ENCODE peak calls at places on chromosome 6, in seven cellular contexts. One of them, this sample, is unnamed. For H3K36me3, the result is how much of the 10 kb centered on the place peaks cover.

GRCh38 chr6:118122161-118122560 is 215.1 kb downstream of the SLC35F1 start:
- DNase-seq in endothelial cell of umbilical vein: no peak
- DNase-seq in right lobe of liver: no peak
- DNase-seq in IMR-90: no peak
- DNase-seq in ascending aorta: no peak
- DNase-seq in heart left ventricle: no peak
- DNase-seq in upper lobe of left lung: no peak
- DNase-seq in this sample: no peak

GRCh38 chr6:165689699-165690098 is 26.7 kb upstream of the PDE10A start:
- DNase-seq in upper lobe of left lung: no peak
- DNase-seq in endothelial cell of umbilical vein: no peak
- DNase-seq in right lobe of liver: no peak
- DNase-seq in IMR-90: peak
- DNase-seq in ascending aorta: no peak
- DNase-seq in heart left ventricle: no peak
- DNase-seq in this sample: no peak

GRCh38 chr6:35299674-35300073 is 2.1 kb downstream of the DEF6 start:
- DNase-seq in upper lobe of left lung: peak
- DNase-seq in heart left ventricle: peak
- DNase-seq in IMR-90: no peak
- DNase-seq in ascending aorta: no peak
- DNase-seq in endothelial cell of umbilical vein: no peak
- DNase-seq in right lobe of liver: no peak
- DNase-seq in this sample: no peak

GRCh38 chr6:5726976-5727718 is 279.6 kb downstream of the NRN1 start:
- DNase-seq in heart left ventricle: no peak
- DNase-seq in endothelial cell of umbilical vein: no peak
- DNase-seq in IMR-90: peak
- DNase-seq in ascending aorta: peak
- DNase-seq in upper lobe of left lung: no peak
- DNase-seq in right lobe of liver: no peak
- DNase-seq in this sample: no peak

GRCh38 chr6:6546318-6547110 is 42.0 kb upstream of the LY86 start:
- DNase-seq in ascending aorta: peak
- DNase-seq in IMR-90: peak
- DNase-seq in right lobe of liver: peak
- DNase-seq in endothelial cell of umbilical vein: no peak
- DNase-seq in heart left ventricle: peak
- DNase-seq in upper lobe of left lung: peak
- DNase-seq in this sample: no peak

GRCh38 chr6:107653183-107653580 is 163.3 kb downstream of the SOBP start:
- DNase-seq in right lobe of liver: no peak
- DNase-seq in heart left ventricle: peak
- DNase-seq in endothelial cell of umbilical vein: no peak
- DNase-seq in upper lobe of left lung: no peak
- DNase-seq in IMR-90: no peak
- DNase-seq in ascending aorta: no peak
- DNase-seq in this sample: no peak

GRCh38 chr6:148925701-148926100 is 178.9 kb downstream of the UST start:
- DNase-seq in upper lobe of left lung: no peak
- DNase-seq in IMR-90: peak
- DNase-seq in endothelial cell of umbilical vein: no peak
- DNase-seq in heart left ventricle: no peak
- DNase-seq in right lobe of liver: no peak
- DNase-seq in ascending aorta: no peak
- DNase-seq in this sample: no peak

GRCh38 chr6:27617700-27618689 is 145.1 kb upstream of the ZNF184 start:
- DNase-seq in right lobe of liver: no peak
- DNase-seq in IMR-90: peak
- DNase-seq in ascending aorta: no peak
- DNase-seq in endothelial cell of umbilical vein: peak
- DNase-seq in upper lobe of left lung: no peak
- DNase-seq in heart left ventricle: no peak
- DNase-seq in this sample: no peak

GRCh38 chr6:13666194-13667105 is 45.2 kb downstream of the RANBP9 start:
- DNase-seq in heart left ventricle: no peak
- DNase-seq in endothelial cell of umbilical vein: no peak
- DNase-seq in upper lobe of left lung: no peak
- DNase-seq in right lobe of liver: no peak
- DNase-seq in IMR-90: no peak
- DNase-seq in ascending aorta: no peak
- DNase-seq in this sample: no peak

GRCh38 chr6:127090051-127090450 is 28.4 kb upstream of the RSPO3 start:
- DNase-seq in IMR-90: no peak
- DNase-seq in right lobe of liver: no peak
- DNase-seq in endothelial cell of umbilical vein: no peak
- DNase-seq in ascending aorta: no peak
- DNase-seq in upper lobe of left lung: no peak
- DNase-seq in heart left ventricle: no peak
- DNase-seq in this sample: no peak

GRCh38 chr6:27617046-27617687 is 144.3 kb upstream of the ZNF184 start:
- DNase-seq in IMR-90: no peak
- DNase-seq in ascending aorta: no peak
- DNase-seq in right lobe of liver: no peak
- DNase-seq in heart left ventricle: no peak
- DNase-seq in upper lobe of left lung: no peak
- DNase-seq in endothelial cell of umbilical vein: peak
- DNase-seq in this sample: no peak

GRCh38 chr6:138953451-138953850 is 34.6 kb downstream of the REPS1 start:
- DNase-seq in right lobe of liver: no peak
- DNase-seq in heart left ventricle: no peak
- DNase-seq in ascending aorta: no peak
- DNase-seq in endothelial cell of umbilical vein: no peak
- DNase-seq in upper lobe of left lung: no peak
- DNase-seq in IMR-90: peak
- DNase-seq in this sample: no peak

GRCh38 chr6:46255528-46255927 is 84.7 kb upstream of the ENPP5 start:
- DNase-seq in endothelial cell of umbilical vein: no peak
- DNase-seq in right lobe of liver: no peak
- DNase-seq in IMR-90: no peak
- DNase-seq in heart left ventricle: no peak
- DNase-seq in upper lobe of left lung: no peak
- DNase-seq in ascending aorta: no peak
- DNase-seq in this sample: no peak

GRCh38 chr6:33974030-33974429 is 170.2 kb upstream of the MLN start:
- DNase-seq in right lobe of liver: no peak
- DNase-seq in IMR-90: no peak
- DNase-seq in ascending aorta: no peak
- DNase-seq in upper lobe of left lung: no peak
- DNase-seq in heart left ventricle: no peak
- DNase-seq in endothelial cell of umbilical vein: no peak
- DNase-seq in this sample: no peak

GRCh38 chr6:118387921-118388701 is 160.0 kb upstream of the PLN start:
- DNase-seq in upper lobe of left lung: no peak
- DNase-seq in right lobe of liver: no peak
- DNase-seq in ascending aorta: no peak
- DNase-seq in heart left ventricle: no peak
- DNase-seq in endothelial cell of umbilical vein: peak
- DNase-seq in IMR-90: peak
- DNase-seq in this sample: peak

GRCh38 chr6:142883011-142883410 is 62.0 kb downstream of the HIVEP2 start:
- DNase-seq in ascending aorta: no peak
- DNase-seq in IMR-90: peak
- DNase-seq in upper lobe of left lung: no peak
- DNase-seq in right lobe of liver: no peak
- DNase-seq in heart left ventricle: no peak
- DNase-seq in endothelial cell of umbilical vein: no peak
- DNase-seq in this sample: no peak

GRCh38 chr6:22421187-22421586 is 124.4 kb upstream of the PRL start:
- DNase-seq in heart left ventricle: no peak
- DNase-seq in right lobe of liver: no peak
- DNase-seq in upper lobe of left lung: no peak
- DNase-seq in ascending aorta: no peak
- DNase-seq in IMR-90: no peak
- DNase-seq in endothelial cell of umbilical vein: no peak
- DNase-seq in this sample: no peak

GRCh38 chr6:168968228-168968627 is 285.4 kb downstream of the THBS2 start:
- DNase-seq in ascending aorta: no peak
- DNase-seq in IMR-90: peak
- DNase-seq in heart left ventricle: no peak
- DNase-seq in endothelial cell of umbilical vein: no peak
- DNase-seq in right lobe of liver: no peak
- DNase-seq in upper lobe of left lung: no peak
- DNase-seq in this sample: peak

GRCh38 chr6:41836022-41836659 is 48.6 kb downstream of the TOMM6 start:
- DNase-seq in right lobe of liver: no peak
- DNase-seq in heart left ventricle: no peak
- DNase-seq in upper lobe of left lung: no peak
- DNase-seq in ascending aorta: no peak
- DNase-seq in IMR-90: peak
- DNase-seq in endothelial cell of umbilical vein: no peak
- DNase-seq in this sample: no peak
- H3K4me3 ChIP-seq in right lobe of liver: no peak
- H3K4me3 ChIP-seq in heart left ventricle: no peak
- H3K4me3 ChIP-seq in upper lobe of left lung: no peak
- H3K4me3 ChIP-seq in ascending aorta: no peak
- H3K4me3 ChIP-seq in IMR-90: no peak
- H3K4me3 ChIP-seq in endothelial cell of umbilical vein: no peak
- H3K4me3 ChIP-seq in this sample: no peak

DNA sequence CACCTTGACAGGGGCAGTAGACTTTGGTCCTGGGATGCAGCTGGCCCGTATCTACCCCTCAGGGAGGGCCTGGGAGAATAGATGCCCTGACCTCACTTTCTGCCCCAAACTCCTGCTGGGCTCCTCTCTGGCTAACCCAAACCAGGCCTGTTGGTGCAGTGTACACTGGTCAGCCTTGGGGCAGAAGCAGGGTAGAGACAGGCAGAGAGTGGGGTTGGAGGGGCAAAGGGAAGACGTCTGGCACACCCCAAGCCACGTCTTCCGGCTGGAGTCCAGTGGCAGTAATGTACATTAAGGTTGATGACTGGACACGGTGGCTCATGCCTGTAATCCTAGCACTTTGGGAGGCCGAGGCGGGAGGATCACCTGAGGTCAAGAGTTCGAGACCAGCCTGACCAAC is 9.3 kb downstream of the DDR1 start:
- DNase-seq in heart left ventricle: no peak
- DNase-seq in right lobe of liver: no peak
- DNase-seq in ascending aorta: no peak
- DNase-seq in upper lobe of left lung: no peak
- DNase-seq in endothelial cell of umbilical vein: no peak
- DNase-seq in IMR-90: no peak
- DNase-seq in this sample: no peak
- H3K36me3 ChIP-seq in heart left ventricle: half or more
- H3K36me3 ChIP-seq in right lobe of liver: under half
- H3K36me3 ChIP-seq in ascending aorta: half or more
- H3K36me3 ChIP-seq in upper lobe of left lung: half or more
- H3K36me3 ChIP-seq in endothelial cell of umbilical vein: under half
- H3K36me3 ChIP-seq in IMR-90: half or more
- H3K36me3 ChIP-seq in this sample: under half

GRCh38 chr6:44152109-44152461 is 6.5 kb upstream of the CAPN11 start:
- DNase-seq in endothelial cell of umbilical vein: no peak
- DNase-seq in right lobe of liver: no peak
- DNase-seq in IMR-90: no peak
- DNase-seq in heart left ventricle: no peak
- DNase-seq in ascending aorta: no peak
- DNase-seq in upper lobe of left lung: no peak
- DNase-seq in this sample: no peak
- TF ChIP-seq CTCF in endothelial cell of umbilical vein: no peak
- TF ChIP-seq CTCF in right lobe of liver: no peak
- TF ChIP-seq CTCF in IMR-90: no peak
- TF ChIP-seq CTCF in heart left ventricle: no peak
- TF ChIP-seq CTCF in ascending aorta: no peak
- TF ChIP-seq CTCF in upper lobe of left lung: no peak
- TF ChIP-seq CTCF in this sample: no peak

GRCh38 chr6:137870286-137870685 is 3.2 kb downstream of the TNFAIP3 start:
- DNase-seq in right lobe of liver: no peak
- DNase-seq in upper lobe of left lung: no peak
- DNase-seq in ascending aorta: no peak
- DNase-seq in IMR-90: no peak
- DNase-seq in endothelial cell of umbilical vein: no peak
- DNase-seq in heart left ventricle: no peak
- DNase-seq in this sample: no peak
- H3K4me3 ChIP-seq in right lobe of liver: peak
- H3K4me3 ChIP-seq in upper lobe of left lung: peak
- H3K4me3 ChIP-seq in ascending aorta: peak
- H3K4me3 ChIP-seq in IMR-90: peak
- H3K4me3 ChIP-seq in endothelial cell of umbilical vein: no peak
- H3K4me3 ChIP-seq in heart left ventricle: peak
- H3K4me3 ChIP-seq in this sample: no peak

GRCh38 chr6:53504438-53505030 is 40.4 kb downstream of the GCLC start:
- DNase-seq in endothelial cell of umbilical vein: no peak
- DNase-seq in ascending aorta: no peak
- DNase-seq in IMR-90: no peak
- DNase-seq in heart left ventricle: no peak
- DNase-seq in right lobe of liver: peak
- DNase-seq in upper lobe of left lung: no peak
- DNase-seq in this sample: no peak
- H3K36me3 ChIP-seq in endothelial cell of umbilical vein: under half
- H3K36me3 ChIP-seq in ascending aorta: half or more
- H3K36me3 ChIP-seq in IMR-90: under half
- H3K36me3 ChIP-seq in heart left ventricle: half or more
- H3K36me3 ChIP-seq in right lobe of liver: half or more
- H3K36me3 ChIP-seq in upper lobe of left lung: under half
- H3K36me3 ChIP-seq in this sample: under half

This sample was measured in kidney epithelial cell.